ENCODE peak calls at places on chromosomes 7 and 10, in eight cellular contexts. W, K, R, E, U, J, I and Q are unnamed samples.

GRCh38 chr10:68001000-68001399 is 74.1 kb downstream of the HERC4 start:
- DNase-seq in R (no peak), J (no peak), U (no peak), E (no peak), I (no peak), K (no peak), W (no peak), Q (no peak)

GRCh38 chr7:123879628-123880027 is 34.7 kb downstream of the HYAL4 start:
- DNase-seq in E (no peak), K (no peak), U (no peak), I (no peak), W (no peak), R (no peak), J (no peak), Q (no peak)

GRCh38 chr10:79123547-79123963 is 54.8 kb downstream of the ZMIZ1 start:
- DNase-seq in U (no peak), R (no peak), E (no peak), J (no peak), I (no peak), K (no peak), W (no peak), Q (no peak)

GRCh38 chr10:106401161-106401560 is 763.3 kb downstream of the SORCS1 start:
- DNase-seq in U (no peak), K (no peak), J (no peak), W (no peak), R (no peak), E (no peak), I (no peak), Q (no peak)

GRCh38 chr7:14902589-14902963 is at the start of gene DGKB:
- DNase-seq in E (no peak), J (no peak), W (no peak), R (no peak), K (no peak), I (peak), U (no peak), Q (no peak)

GRCh38 chr7:47518827-47519226 is 63.1 kb downstream of the TNS3 start:
- DNase-seq in J (peak), E (no peak), R (no peak), I (peak), K (peak), U (no peak), W (no peak), Q (no peak)

GRCh38 chr7:73770860-73771665 is 993 bp upstream of the CLDN3 start:
- DNase-seq in R (no peak), E (no peak), J (no peak), U (no peak), I (no peak), K (no peak), W (no peak), Q (no peak)

GRCh38 chr10:114437456-114438292 is 33.4 kb upstream of the AFAP1L2 start:
- DNase-seq in U (no peak), J (no peak), I (peak), R (no peak), E (no peak), W (no peak), K (no peak), Q (no peak)

GRCh38 chr10:95513008-95513589 is 48.1 kb downstream of the SORBS1 start:
- DNase-seq in J (no peak), R (no peak), U (no peak), W (no peak), E (no peak), I (no peak), K (no peak), Q (no peak)

GRCh38 chr10:10794776-10795175 is 222.9 kb upstream of the CELF2 start:
- DNase-seq in K (peak), U (no peak), R (no peak), J (no peak), W (no peak), E (no peak), I (peak), Q (no peak)

GRCh38 chr7:78043159-78043558 is 244.6 kb downstream of the PHTF2 start:
- DNase-seq in E (no peak), W (no peak), R (no peak), J (no peak), U (no peak), I (no peak), K (no peak), Q (no peak)

GRCh38 chr10:79116801-79117723 is 48.3 kb downstream of the ZMIZ1 start:
- DNase-seq in W (no peak), I (peak), U (no peak), R (no peak), E (peak), J (peak), K (peak), Q (no peak)